ENCODE peak calls at places on chromosomes 7 and 10, in five cellular contexts. One of them, this sample, is unnamed.

GRCh38 chr7:76292206-76292573 is 10.3 kb upstream of the HSPB1 start:
- DNase-seq in HepG2: peak
- DNase-seq in K562: no peak
- DNase-seq in SK-N-SH: no peak
- DNase-seq in GM12878: no peak
- DNase-seq in this sample: no peak

GRCh38 chr10:97131041-97131659 is 54.6 kb downstream of the SLIT1 start:
- DNase-seq in HepG2: no peak
- DNase-seq in K562: no peak
- DNase-seq in SK-N-SH: no peak
- DNase-seq in GM12878: no peak
- DNase-seq in this sample: no peak

GRCh38 chr10:58373446-58373834 is 11.8 kb upstream of the TFAM start:
- DNase-seq in HepG2: no peak
- DNase-seq in K562: no peak
- DNase-seq in SK-N-SH: no peak
- DNase-seq in GM12878: no peak
- DNase-seq in this sample: no peak

GRCh38 chr10:10477859-10478258 is 539.8 kb upstream of the CELF2 start:
- DNase-seq in HepG2: no peak
- DNase-seq in K562: no peak
- DNase-seq in SK-N-SH: no peak
- DNase-seq in GM12878: no peak
- DNase-seq in this sample: no peak

GRCh38 chr7:142790565-142790964 is 19.8 kb downstream of the PRSS2 start:
- DNase-seq in HepG2: no peak
- DNase-seq in K562: no peak
- DNase-seq in SK-N-SH: no peak
- DNase-seq in GM12878: no peak
- DNase-seq in this sample: no peak

GRCh38 chr7:142478479-142479220 is 220.8 kb upstream of the PRSS58 start:
- DNase-seq in HepG2: peak
- DNase-seq in K562: peak
- DNase-seq in SK-N-SH: peak
- DNase-seq in GM12878: no peak
- DNase-seq in this sample: peak

GRCh38 chr7:142528608-142529408 is 220.5 kb upstream of the PRSS1 start:
- DNase-seq in HepG2: no peak
- DNase-seq in K562: peak
- DNase-seq in SK-N-SH: no peak
- DNase-seq in GM12878: no peak
- DNase-seq in this sample: peak

GRCh38 chr7:106023369-106024322 is 60.6 kb downstream of the CDHR3 start:
- DNase-seq in HepG2: no peak
- DNase-seq in K562: peak
- DNase-seq in SK-N-SH: no peak
- DNase-seq in GM12878: peak
- DNase-seq in this sample: no peak

GRCh38 chr10:12314836-12315235 is 34.5 kb upstream of the CAMK1D start:
- DNase-seq in HepG2: no peak
- DNase-seq in K562: no peak
- DNase-seq in SK-N-SH: no peak
- DNase-seq in GM12878: no peak
- DNase-seq in this sample: no peak

GRCh38 chr10:129079705-129080104 is 387.3 kb upstream of the MGMT start:
- DNase-seq in HepG2: no peak
- DNase-seq in K562: no peak
- DNase-seq in SK-N-SH: no peak
- DNase-seq in GM12878: no peak
- DNase-seq in this sample: no peak

GRCh38 chr7:18573410-18574234 is 78.1 kb downstream of the HDAC9 start:
- DNase-seq in HepG2: no peak
- DNase-seq in K562: no peak
- DNase-seq in SK-N-SH: no peak
- DNase-seq in GM12878: no peak
- DNase-seq in this sample: no peak

GRCh38 chr10:11298116-11298515 is 280.4 kb downstream of the CELF2 start:
- DNase-seq in HepG2: no peak
- DNase-seq in K562: no peak
- DNase-seq in SK-N-SH: no peak
- DNase-seq in GM12878: no peak
- DNase-seq in this sample: no peak

GRCh38 chr10:113425596-113425995 is 127.3 kb upstream of the HABP2 start:
- DNase-seq in HepG2: no peak
- DNase-seq in K562: no peak
- DNase-seq in SK-N-SH: no peak
- DNase-seq in GM12878: no peak
- DNase-seq in this sample: no peak

GRCh38 chr10:113424984-113425383 is 127.9 kb upstream of the HABP2 start:
- DNase-seq in HepG2: no peak
- DNase-seq in K562: no peak
- DNase-seq in SK-N-SH: no peak
- DNase-seq in GM12878: no peak
- DNase-seq in this sample: no peak

GRCh38 chr10:113423877-113424276 is 129.0 kb upstream of the HABP2 start:
- DNase-seq in HepG2: no peak
- DNase-seq in K562: no peak
- DNase-seq in SK-N-SH: no peak
- DNase-seq in GM12878: no peak
- DNase-seq in this sample: no peak

GRCh38 chr10:113424304-113424721 is 128.5 kb upstream of the HABP2 start:
- DNase-seq in HepG2: no peak
- DNase-seq in K562: no peak
- DNase-seq in SK-N-SH: no peak
- DNase-seq in GM12878: no peak
- DNase-seq in this sample: no peak

GRCh38 chr10:113426181-113426837 is 126.5 kb upstream of the HABP2 start:
- DNase-seq in HepG2: no peak
- DNase-seq in K562: no peak
- DNase-seq in SK-N-SH: peak
- DNase-seq in GM12878: no peak
- DNase-seq in this sample: no peak
- TF ChIP-seq FOXM1 in HepG2: no peak
- TF ChIP-seq FOXM1 in K562: no peak
- TF ChIP-seq FOXM1 in SK-N-SH: no peak
- TF ChIP-seq FOXM1 in GM12878: no peak
- TF ChIP-seq FOXM1 in this sample: no peak

GRCh38 chr10:70672165-70672992 is at the start of gene ADAMTS14:
- DNase-seq in HepG2: no peak
- DNase-seq in K562: peak
- DNase-seq in SK-N-SH: peak
- DNase-seq in GM12878: no peak
- DNase-seq in this sample: peak
- TF ChIP-seq FOXM1 in HepG2: no peak
- TF ChIP-seq FOXM1 in K562: no peak
- TF ChIP-seq FOXM1 in SK-N-SH: no peak
- TF ChIP-seq FOXM1 in GM12878: no peak
- TF ChIP-seq FOXM1 in this sample: no peak

DNA sequence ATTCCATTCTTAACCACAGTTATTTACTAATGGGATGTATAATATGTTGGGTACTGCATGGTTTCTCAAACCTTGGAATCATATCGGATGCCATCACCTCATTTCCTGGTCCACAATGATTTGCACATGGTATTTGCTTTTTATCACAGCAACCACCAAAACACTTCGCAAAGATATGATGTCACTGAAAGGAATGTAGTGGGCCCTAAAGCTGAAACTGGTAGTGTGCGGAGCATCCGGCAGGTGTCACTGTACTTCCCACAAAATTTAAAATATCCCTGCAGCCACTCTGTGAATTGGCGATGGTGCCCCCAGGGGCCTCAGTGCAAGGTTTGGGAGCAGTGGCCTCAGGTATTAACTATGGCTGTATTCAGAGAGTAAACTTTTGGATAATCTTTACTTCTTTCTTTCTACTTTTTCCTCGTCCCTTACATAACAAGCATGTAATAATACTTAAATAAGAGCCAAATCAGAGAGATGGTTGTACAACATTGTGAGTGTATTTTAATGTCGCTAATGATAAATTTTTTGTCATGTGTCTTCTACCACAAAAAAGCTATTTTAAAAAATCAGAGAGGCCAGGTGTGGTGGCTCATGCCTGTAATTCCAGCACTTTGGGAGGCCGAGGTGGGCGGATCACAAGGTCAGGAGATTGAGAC is 66.2 kb downstream of the FAM241B start:
- DNase-seq in HepG2: peak
- DNase-seq in K562: peak
- DNase-seq in SK-N-SH: no peak
- DNase-seq in GM12878: no peak
- DNase-seq in this sample: peak
- TF ChIP-seq FOXM1 in HepG2: no peak
- TF ChIP-seq FOXM1 in K562: no peak
- TF ChIP-seq FOXM1 in SK-N-SH: no peak
- TF ChIP-seq FOXM1 in GM12878: no peak
- TF ChIP-seq FOXM1 in this sample: no peak

DNA sequence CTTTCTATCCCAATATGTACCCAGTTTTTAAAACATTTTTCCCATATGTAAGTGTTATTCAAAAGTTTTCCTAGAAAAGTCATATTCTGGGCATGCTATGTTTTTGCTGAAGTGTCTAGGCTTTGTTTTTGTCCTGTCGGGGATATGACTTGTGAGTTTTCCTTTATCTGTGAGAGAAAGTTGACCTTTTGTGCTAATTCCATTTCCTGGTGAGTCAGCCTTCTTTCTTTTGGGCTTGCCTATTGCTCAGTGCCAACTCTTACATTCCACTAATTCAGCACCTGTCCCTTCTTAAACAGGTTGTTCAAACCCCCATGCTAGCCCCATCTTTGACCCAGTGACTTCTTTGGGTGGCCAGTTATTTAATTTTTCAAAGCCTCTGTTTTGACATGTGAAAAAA is 146.2 kb downstream of the AHR start:
- DNase-seq in HepG2: no peak
- DNase-seq in K562: no peak
- DNase-seq in SK-N-SH: no peak
- DNase-seq in GM12878: no peak
- DNase-seq in this sample: no peak
- TF ChIP-seq FOXM1 in HepG2: no peak
- TF ChIP-seq FOXM1 in K562: no peak
- TF ChIP-seq FOXM1 in SK-N-SH: no peak
- TF ChIP-seq FOXM1 in GM12878: no peak
- TF ChIP-seq FOXM1 in this sample: no peak

DNA sequence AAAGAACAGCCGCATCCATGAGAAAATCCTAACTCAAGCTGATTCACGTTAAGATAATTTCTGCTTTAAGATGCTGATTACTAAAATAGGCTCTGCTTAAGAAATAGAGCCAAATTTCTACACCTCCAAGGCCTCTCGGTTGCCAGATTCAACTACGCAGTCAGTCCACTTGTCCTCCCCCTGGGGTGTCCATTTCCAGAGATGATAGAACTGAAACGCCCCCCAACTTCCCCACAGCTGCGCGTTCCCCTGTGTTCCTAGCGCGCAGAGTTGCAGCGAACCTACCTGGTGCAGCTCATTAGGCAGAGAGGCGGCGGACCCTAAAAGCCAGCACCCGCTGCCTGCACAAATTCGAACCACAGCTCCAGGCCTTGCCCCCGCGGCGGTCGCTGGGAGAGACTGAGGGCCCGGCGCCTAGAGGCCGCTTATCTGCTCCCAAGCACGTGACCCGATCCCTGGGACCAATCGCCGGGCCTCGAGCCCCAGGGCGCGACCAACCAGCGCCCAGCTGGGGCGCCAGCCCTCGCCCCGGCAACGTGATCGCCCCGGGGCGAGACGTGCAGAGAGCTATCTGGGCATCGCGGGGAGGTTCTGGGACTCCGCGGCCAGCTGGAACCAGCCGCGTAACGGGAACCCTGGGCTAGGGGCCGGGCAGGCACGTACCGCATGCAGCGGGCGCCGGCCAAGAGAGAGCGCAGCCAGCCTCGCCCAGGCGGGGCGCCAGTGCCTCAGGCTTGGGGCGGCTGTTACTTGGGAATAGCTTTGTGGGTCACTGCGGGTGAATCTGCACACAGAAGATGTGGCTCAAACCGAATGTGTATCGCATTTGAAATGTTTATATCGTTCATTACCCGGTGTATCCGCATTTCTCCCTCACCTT is at the start of gene PPP1R3C:
- DNase-seq in HepG2: peak
- DNase-seq in K562: no peak
- DNase-seq in SK-N-SH: peak
- DNase-seq in GM12878: no peak
- DNase-seq in this sample: no peak
- TF ChIP-seq FOXM1 in HepG2: peak
- TF ChIP-seq FOXM1 in K562: no peak
- TF ChIP-seq FOXM1 in SK-N-SH: no peak
- TF ChIP-seq FOXM1 in GM12878: no peak
- TF ChIP-seq FOXM1 in this sample: no peak

DNA sequence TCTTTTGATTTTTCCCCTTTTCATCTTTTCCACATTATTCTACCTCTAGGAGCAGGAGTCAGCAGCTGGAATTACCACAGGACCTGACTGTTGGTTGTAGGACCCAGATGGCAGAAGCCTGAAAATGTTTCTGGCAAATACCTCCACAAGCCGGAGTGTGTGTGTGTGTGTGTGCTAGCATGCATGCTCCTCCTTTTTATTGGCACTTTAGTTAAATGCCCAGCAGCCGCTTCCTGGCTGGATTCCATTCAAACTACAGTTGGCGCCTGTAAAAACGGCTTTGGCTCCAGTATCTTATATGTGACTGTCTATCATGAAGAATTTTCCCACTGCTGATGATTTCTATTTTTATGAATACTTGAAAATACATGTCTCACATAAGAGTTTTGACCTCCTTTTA is 319.7 kb upstream of the SP4 start:
- DNase-seq in HepG2: no peak
- DNase-seq in K562: no peak
- DNase-seq in SK-N-SH: no peak
- DNase-seq in GM12878: no peak
- DNase-seq in this sample: peak
- TF ChIP-seq FOXM1 in HepG2: no peak
- TF ChIP-seq FOXM1 in K562: no peak
- TF ChIP-seq FOXM1 in SK-N-SH: no peak
- TF ChIP-seq FOXM1 in GM12878: no peak
- TF ChIP-seq FOXM1 in this sample: no peak

GRCh38 chr10:124176309-124177179 is 83.1 kb upstream of the CHST15 start:
- DNase-seq in HepG2: no peak
- DNase-seq in K562: no peak
- DNase-seq in SK-N-SH: no peak
- DNase-seq in GM12878: no peak
- DNase-seq in this sample: no peak
- TF ChIP-seq FOXM1 in HepG2: no peak
- TF ChIP-seq FOXM1 in K562: no peak
- TF ChIP-seq FOXM1 in SK-N-SH: no peak
- TF ChIP-seq FOXM1 in GM12878: no peak
- TF ChIP-seq FOXM1 in this sample: no peak